ENCODE peak calls at places on chromosomes 4 and X, in seven cellular contexts. K is GM03348, N is left cardiac atrium, G is prostate gland, E is memory B cell, H is right lobe of liver, D is breast epithelium. M is an unnamed sample.

GRCh38 chr4:40200881-40201797 is 4.3 kb downstream of the RHOH start:
- DNase-seq in D (no peak), H (no peak), N (no peak), E (no peak), K (no peak), G (no peak), M (no peak)

GRCh38 chrX:39418936-39419659 is 617.8 kb downstream of the MID1IP1 start:
- DNase-seq in K (no peak), D (no peak), N (peak), H (peak), G (no peak), E (no peak), M (peak)

GRCh38 chrX:50579955-50580354 is 109.3 kb upstream of the DGKK start:
- DNase-seq in N (no peak), D (no peak), E (peak), H (no peak), G (peak), K (peak), M (peak)

GRCh38 chr4:72933029-72933428 is 136.5 kb downstream of the COX18 start:
- DNase-seq in D (no peak), N (no peak), H (no peak), K (no peak), G (no peak), E (no peak), M (no peak)

GRCh38 chr4:182062936-182063335 is 180.3 kb upstream of the TENM3 start:
- DNase-seq in E (no peak), G (no peak), H (no peak), K (peak), D (no peak), N (no peak), M (no peak)

GRCh38 chr4:159764343-159764952 is 661.6 kb downstream of the RAPGEF2 start:
- DNase-seq in G (peak), K (peak), N (no peak), E (no peak), D (no peak), H (no peak), M (no peak)

GRCh38 chrX:80812176-80812575 is 2.5 kb upstream of the BRWD3 start:
- DNase-seq in K (peak), H (no peak), N (no peak), D (no peak), G (no peak), E (peak), M (peak)

GRCh38 chr4:10781805-10782204 is 97.2 kb upstream of the CLNK start:
- DNase-seq in G (no peak), H (no peak), D (no peak), E (no peak), K (no peak), N (no peak), M (no peak)

GRCh38 chr4:96175871-96176270 is 336.0 kb downstream of the PDHA2 start:
- DNase-seq in H (no peak), D (no peak), G (no peak), E (no peak), N (no peak), K (no peak), M (peak)

GRCh38 chr4:186458050-186458449 is 97.3 kb downstream of the MTNR1A start:
- DNase-seq in G (no peak), K (no peak), N (no peak), D (no peak), H (no peak), E (no peak), M (no peak)

GRCh38 chr4:186772936-186773335 is 49.3 kb upstream of the FAT1 start:
- DNase-seq in N (no peak), D (no peak), H (no peak), K (no peak), G (no peak), E (no peak), M (no peak)

GRCh38 chr4:7557447-7557846 is 122.7 kb upstream of the PSAPL1 start:
- DNase-seq in K (peak), D (no peak), N (no peak), E (no peak), G (no peak), H (no peak), M (no peak)

GRCh38 chrX:55008571-55009358 is 8.6 kb downstream of the APEX2 start:
- DNase-seq in H (no peak), E (no peak), G (no peak), N (no peak), K (peak), D (no peak), M (no peak)

GRCh38 chr4:14336656-14337055 is 665.6 kb upstream of the CPEB2 start:
- DNase-seq in K (no peak), E (no peak), H (no peak), D (no peak), N (no peak), G (no peak), M (no peak)

GRCh38 chrX:989959-990510 is 222.4 kb downstream of the CRLF2 start:
- DNase-seq in D (no peak), H (peak), G (no peak), E (peak), N (peak), K (no peak), M (peak)

GRCh38 chr4:138178566-138178965 is 63.6 kb downstream of the SLC7A11 start:
- DNase-seq in D (no peak), G (no peak), N (no peak), E (no peak), K (no peak), H (no peak), M (no peak)

GRCh38 chr4:101328063-101328602 is 19.2 kb downstream of the PPP3CA start:
- DNase-seq in D (no peak), G (no peak), E (no peak), K (no peak), N (no peak), H (no peak), M (no peak)

GRCh38 chr4:4216668-4217067 is 10.1 kb downstream of the OTOP1 start:
- DNase-seq in D (no peak), N (no peak), K (no peak), E (no peak), G (no peak), H (no peak), M (no peak)

GRCh38 chr4:8607603-8608481 is 15.3 kb downstream of the CPZ start:
- DNase-seq in G (no peak), D (no peak), N (no peak), E (no peak), K (peak), H (no peak), M (no peak)

GRCh38 chrX:101759000-101759399 is 99.3 kb upstream of the ARMCX2 start:
- DNase-seq in K (peak), H (peak), G (peak), N (peak), E (peak), D (no peak), M (peak)

GRCh38 chr4:7461171-7461570 is 26.4 kb upstream of the PSAPL1 start:
- DNase-seq in E (no peak), K (no peak), D (no peak), H (no peak), G (no peak), N (no peak), M (no peak)

GRCh38 chrX:119398974-119399771 is at the start of gene SLC25A43:
- DNase-seq in N (peak), H (peak), D (no peak), K (peak), E (peak), G (no peak), M (peak)

GRCh38 chr4:48483006-48483776 is at the start of gene SLC10A4:
- DNase-seq in K (peak), G (no peak), N (no peak), E (no peak), H (no peak), D (no peak), M (peak)

GRCh38 chrX:30939928-30940327 is 50.9 kb upstream of the TAB3 start:
- DNase-seq in H (no peak), G (no peak), N (no peak), K (no peak), E (no peak), D (no peak), M (no peak)

GRCh38 chr4:38190717-38191178 is 230.6 kb downstream of the PTTG2 start:
- DNase-seq in H (no peak), N (peak), K (peak), G (no peak), D (no peak), E (no peak), M (no peak)

GRCh38 chrX:82813671-82814078 is 694.4 kb upstream of the POU3F4 start:
- DNase-seq in N (no peak), D (no peak), K (no peak), G (peak), H (no peak), E (no peak), M (no peak)

GRCh38 chr4:4618846-4619245 is 77.0 kb upstream of the STX18 start:
- DNase-seq in G (no peak), D (no peak), E (no peak), H (no peak), N (no peak), K (no peak), M (no peak)

GRCh38 chr4:82500830-82501229 is 61.0 kb downstream of the TMEM150C start:
- DNase-seq in D (no peak), K (no peak), H (no peak), N (no peak), E (no peak), G (no peak), M (no peak)

GRCh38 chrX:151151668-151152267 is 24.6 kb upstream of the GPR50 start:
- DNase-seq in G (peak), K (peak), H (no peak), E (peak), D (no peak), N (no peak), M (peak)